ENCODE peak calls at places on chromosomes 11 and 22, in five cellular contexts. M is NCI-H460, H is GM23248, Q is Calu3, I is HFFc6. G is an unnamed sample.

GRCh38 chr22:36452473-36453265 is 28.8 kb downstream of the TXN2 start:
- DNase-seq in M (no peak), H (no peak), Q (no peak), I (no peak), G (no peak)

GRCh38 chr11:102118937-102119336 is 8.7 kb downstream of the YAP1 start:
- DNase-seq in M (no peak), H (no peak), Q (no peak), I (no peak), G (no peak)

GRCh38 chr22:32636884-32637283 is 162.3 kb downstream of the FBXO7 start:
- DNase-seq in M (no peak), H (peak; percentile 36), Q (no peak), I (no peak), G (no peak)

GRCh38 chr22:19438286-19438685 is 5.9 kb downstream of the MRPL40 start:
- DNase-seq in M (no peak), H (no peak), Q (no peak), I (no peak), G (no peak)

GRCh38 chr11:74321487-74322188 is 10.2 kb upstream of the P4HA3 start:
- DNase-seq in M (no peak), H (peak; percentile 81), Q (peak; percentile 32), I (no peak), G (no peak)

GRCh38 chr22:23565942-23566715 is 14.0 kb downstream of the IGLL1 start:
- DNase-seq in M (no peak), H (no peak), Q (peak; percentile 23), I (no peak), G (no peak)

GRCh38 chr11:9893474-9893873 is 229.6 kb downstream of the SWAP70 start:
- DNase-seq in M (no peak), H (no peak), Q (no peak), I (no peak), G (no peak)

GRCh38 chr11:12377106-12377823 is at the start of gene PARVA:
- DNase-seq in M (peak; percentile 27), H (peak; percentile 94), Q (peak; percentile 65), I (peak; percentile 78), G (peak; percentile 25)

GRCh38 chr11:58829736-58830135 is 14.8 kb downstream of the GLYATL2 start:
- DNase-seq in M (no peak), H (peak; percentile 57), Q (peak; percentile 10), I (peak; percentile 46), G (no peak)

GRCh38 chr11:64998141-64998540 is 1.4 kb upstream of the BATF2 start:
- DNase-seq in M (no peak), H (no peak), Q (no peak), I (no peak), G (no peak)

GRCh38 chr11:85755285-85755684 is 55.7 kb downstream of the SYTL2 start:
- DNase-seq in M (no peak), H (no peak), Q (no peak), I (no peak), G (no peak)

GRCh38 chr11:27507561-27508322 is 1.2 kb upstream of the LIN7C start:
- DNase-seq in M (no peak), H (peak; percentile 24), Q (no peak), I (no peak), G (no peak)

GRCh38 chr11:2459796-2460531 is 15.2 kb downstream of the KCNQ1 start:
- DNase-seq in M (no peak), H (no peak), Q (no peak), I (no peak), G (no peak)

GRCh38 chr11:65640483-65641207 is 2.7 kb downstream of the SIPA1 start:
- DNase-seq in M (no peak), H (no peak), Q (no peak), I (no peak), G (no peak)

GRCh38 chr11:7576671-7577225 is 62.9 kb downstream of the PPFIBP2 start:
- DNase-seq in M (no peak), H (peak; percentile 71), Q (no peak), I (no peak), G (no peak)

GRCh38 chr22:50060441-50061140 is 2.5 kb upstream of the TTLL8 start:
- DNase-seq in M (no peak), H (no peak), Q (peak; percentile 37), I (no peak), G (no peak)

GRCh38 chr22:44352378-44353062 is 39.8 kb upstream of the SHISAL1 start:
- DNase-seq in M (no peak), H (no peak), Q (no peak), I (no peak), G (no peak)

GRCh38 chr11:95138448-95138847 is 48.8 kb downstream of the ENDOD1 start:
- DNase-seq in M (no peak), H (peak; percentile 54), Q (no peak), I (peak; percentile 57), G (no peak)

GRCh38 chr11:47527186-47527585 is 25.7 kb downstream of the CELF1 start:
- DNase-seq in M (no peak), H (no peak), Q (no peak), I (no peak), G (no peak)